ENCODE peak calls at places on chromosomes 12 and 14, in five cellular contexts. E is fibroblast of pulmonary artery, S is epithelial cell of esophagus, R is stomach, V is ascending aorta. H is an unnamed sample.

GRCh38 chr12:113297621-113298471 is 37.1 kb downstream of the SLC8B1 start:
- DNase-seq in E (no peak), S (no peak), R (no peak), V (no peak), H (no peak)

GRCh38 chr12:131210506-131211278 is 257.0 kb downstream of the ADGRD1 start:
- DNase-seq in E (no peak), S (no peak), R (no peak), V (no peak), H (no peak)

GRCh38 chr14:24367506-24368214 is at the start of gene NFATC4:
- DNase-seq in E (peak), S (peak), R (peak), V (peak), H (peak)

GRCh38 chr12:109557809-109558208 is 15.5 kb downstream of the MMAB start:
- DNase-seq in E (no peak), S (no peak), R (no peak), V (no peak), H (no peak)

GRCh38 chr12:13196302-13196921 is at the start of gene EMP1:
- DNase-seq in E (peak), S (peak), R (peak), V (peak), H (peak)

GRCh38 chr14:100629696-100630095 is 42.5 kb upstream of the BEGAIN start:
- DNase-seq in E (no peak), S (no peak), R (no peak), V (no peak), H (peak)

GRCh38 chr14:58637391-58638230 is at the start of gene DACT1:
- DNase-seq in E (peak), S (no peak), R (peak), V (no peak), H (peak)

GRCh38 chr12:117045175-117045997 is 53.8 kb downstream of the TESC start:
- DNase-seq in E (no peak), S (no peak), R (no peak), V (no peak), H (no peak)

GRCh38 chr12:25315388-25315787 is 64.7 kb upstream of the KRAS start:
- DNase-seq in E (no peak), S (no peak), R (no peak), V (no peak), H (no peak)

GRCh38 chr12:2794261-2794735 is 472 bp upstream of the FKBP4 start:
- DNase-seq in E (peak), S (no peak), R (no peak), V (no peak), H (no peak)

GRCh38 chr12:63206908-63207307 is 55.9 kb upstream of the AVPR1A start:
- DNase-seq in E (no peak), S (peak), R (no peak), V (no peak), H (no peak)

GRCh38 chr14:32201196-32201815 is 539 bp upstream of the RNU6-7 start:
- DNase-seq in E (peak), S (peak), R (peak), V (peak), H (peak)

GRCh38 chr12:33876618-33877017 is 145.7 kb upstream of the ALG10 start:
- DNase-seq in E (no peak), S (peak), R (no peak), V (no peak), H (no peak)

GRCh38 chr12:15701212-15701611 is 88.0 kb downstream of the EPS8 start:
- DNase-seq in E (peak), S (peak), R (no peak), V (no peak), H (peak)

GRCh38 chr12:107501681-107502080 is 183.9 kb upstream of the PWP1 start:
- DNase-seq in E (no peak), S (no peak), R (no peak), V (no peak), H (no peak)

GRCh38 chr12:8912910-8913309 is 1.4 kb upstream of the PHC1 start:
- DNase-seq in E (no peak), S (peak), R (peak), V (no peak), H (no peak)

GRCh38 chr12:132803883-132804282 is 24.8 kb downstream of the GOLGA3 start:
- DNase-seq in E (no peak), S (peak), R (no peak), V (no peak), H (no peak)

GRCh38 chr12:67456281-67456918 is 187.2 kb downstream of the CAND1 start:
- DNase-seq in E (peak), S (peak), R (no peak), V (no peak), H (peak)

GRCh38 chr12:130990034-130990433 is 36.3 kb downstream of the ADGRD1 start:
- DNase-seq in E (no peak), S (no peak), R (no peak), V (no peak), H (no peak)

GRCh38 chr14:44530482-44530881 is 23.4 kb upstream of the FSCB start:
- DNase-seq in E (no peak), S (no peak), R (no peak), V (no peak), H (no peak)

GRCh38 chr14:101153691-101154090 is 250.2 kb upstream of the RTL1 start:
- DNase-seq in E (no peak), S (no peak), R (no peak), V (no peak), H (no peak)

GRCh38 chr12:120228291-120229070 is 27.6 kb upstream of the RPLP0 start:
- DNase-seq in E (peak), S (peak), R (peak), V (peak), H (peak)

GRCh38 chr12:106288510-106289195 is 13.9 kb upstream of the TCP11L2 start:
- DNase-seq in E (peak), S (peak), R (no peak), V (no peak), H (peak)

GRCh38 chr12:42163913-42164312 is 19.2 kb upstream of the GXYLT1 start:
- DNase-seq in E (no peak), S (no peak), R (no peak), V (no peak), H (no peak)

GRCh38 chr14:81625343-81625742 is 91.7 kb upstream of the SEL1L start:
- DNase-seq in E (peak), S (peak), R (no peak), V (no peak), H (no peak)

GRCh38 chr14:97039717-97040363 is 242.7 kb downstream of the VRK1 start:
- DNase-seq in E (no peak), S (no peak), R (no peak), V (no peak), H (no peak)

GRCh38 chr14:64196668-64197411 is 97.3 kb downstream of the ESR2 start:
- DNase-seq in E (peak), S (no peak), R (peak), V (no peak), H (peak)

GRCh38 chr12:7667025-7667575 is 1.4 kb upstream of the APOBEC1 start:
- DNase-seq in E (no peak), S (no peak), R (no peak), V (no peak), H (no peak)

GRCh38 chr12:76346236-76346635 is 2.0 kb downstream of the BBS10 start:
- DNase-seq in E (peak), S (no peak), R (no peak), V (no peak), H (no peak)

GRCh38 chr12:92107621-92108131 is 38.0 kb downstream of the BTG1 start:
- DNase-seq in E (no peak), S (no peak), R (no peak), V (no peak), H (no peak)

GRCh38 chr12:93773122-93773871 is 96.1 kb downstream of the CRADD start:
- DNase-seq in E (peak), S (no peak), R (no peak), V (no peak), H (peak)

DNA sequence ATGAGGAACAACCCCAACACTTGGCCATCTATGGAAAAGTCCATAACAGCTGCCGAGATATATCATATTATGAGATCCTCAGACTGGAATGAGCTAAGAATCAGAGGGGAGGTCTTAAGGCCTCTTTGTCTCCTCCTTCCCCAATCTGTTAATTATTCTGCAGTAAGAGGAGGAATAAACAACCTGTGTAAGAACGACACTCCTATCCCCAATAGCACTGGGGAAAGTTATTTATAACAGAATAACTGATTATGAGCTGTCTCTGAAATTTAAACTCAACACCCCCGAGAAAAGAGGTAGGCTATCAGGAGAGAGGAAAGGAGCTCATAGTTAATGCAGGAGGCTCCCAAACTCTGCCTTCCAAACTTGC is 68.0 kb downstream of the NIN start:
- DNase-seq in E (no peak), S (no peak), R (no peak), V (no peak), H (no peak)
- H3K4me3 ChIP-seq in E (no peak), S (no peak), R (no peak), V (no peak), H (no peak)

DNA sequence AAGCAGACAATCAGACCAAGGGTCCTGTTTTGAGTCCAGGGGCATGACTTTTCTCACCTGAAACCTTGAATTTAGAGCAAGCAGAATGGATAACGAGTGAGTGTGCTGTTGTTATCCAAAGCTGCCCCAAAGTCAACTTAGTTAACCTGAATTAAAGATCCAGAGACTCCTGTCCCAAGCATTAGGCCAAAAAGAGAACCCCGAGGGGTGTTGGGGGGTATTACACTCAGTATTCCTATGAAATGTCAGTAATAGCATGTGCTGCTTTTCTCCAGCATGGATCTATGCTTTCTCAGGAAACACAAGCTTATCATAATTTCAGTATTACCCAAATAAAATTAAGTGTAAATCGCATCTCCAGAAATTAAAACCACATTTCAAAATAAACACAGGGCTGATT is 19.0 kb downstream of the EIF4B start:
- DNase-seq in E (no peak), S (no peak), R (no peak), V (no peak), H (no peak)
- TF ChIP-seq CTCF in E (no peak), S (no peak), R (no peak), V (no peak), H (no peak)

GRCh38 chr12:96495155-96495554 is 5.8 kb downstream of the CFAP54 start:
- DNase-seq in E (no peak), S (no peak), R (no peak), V (no peak), H (no peak)
- H3K4me3 ChIP-seq in E (no peak), S (no peak), R (no peak), V (no peak), H (no peak)

GRCh38 chr12:104668274-104668718 is 211.5 kb downstream of the CHST11 start:
- DNase-seq in E (peak), S (no peak), R (no peak), V (no peak), H (no peak)

GRCh38 chr12:104670439-104671406 is 214.0 kb downstream of the CHST11 start:
- DNase-seq in E (no peak), S (no peak), R (no peak), V (no peak), H (no peak)

GRCh38 chr12:104667139-104667538 is 210.4 kb downstream of the CHST11 start:
- DNase-seq in E (peak), S (peak), R (no peak), V (no peak), H (no peak)

GRCh38 chr12:104669851-104670337 is 213.1 kb downstream of the CHST11 start:
- DNase-seq in E (no peak), S (peak), R (peak), V (no peak), H (peak)

GRCh38 chr12:104669057-104669770 is 212.5 kb downstream of the CHST11 start:
- DNase-seq in E (no peak), S (peak), R (peak), V (no peak), H (peak)
- TF ChIP-seq CTCF in E (no peak), S (no peak), R (no peak), V (no peak), H (peak)

DNA sequence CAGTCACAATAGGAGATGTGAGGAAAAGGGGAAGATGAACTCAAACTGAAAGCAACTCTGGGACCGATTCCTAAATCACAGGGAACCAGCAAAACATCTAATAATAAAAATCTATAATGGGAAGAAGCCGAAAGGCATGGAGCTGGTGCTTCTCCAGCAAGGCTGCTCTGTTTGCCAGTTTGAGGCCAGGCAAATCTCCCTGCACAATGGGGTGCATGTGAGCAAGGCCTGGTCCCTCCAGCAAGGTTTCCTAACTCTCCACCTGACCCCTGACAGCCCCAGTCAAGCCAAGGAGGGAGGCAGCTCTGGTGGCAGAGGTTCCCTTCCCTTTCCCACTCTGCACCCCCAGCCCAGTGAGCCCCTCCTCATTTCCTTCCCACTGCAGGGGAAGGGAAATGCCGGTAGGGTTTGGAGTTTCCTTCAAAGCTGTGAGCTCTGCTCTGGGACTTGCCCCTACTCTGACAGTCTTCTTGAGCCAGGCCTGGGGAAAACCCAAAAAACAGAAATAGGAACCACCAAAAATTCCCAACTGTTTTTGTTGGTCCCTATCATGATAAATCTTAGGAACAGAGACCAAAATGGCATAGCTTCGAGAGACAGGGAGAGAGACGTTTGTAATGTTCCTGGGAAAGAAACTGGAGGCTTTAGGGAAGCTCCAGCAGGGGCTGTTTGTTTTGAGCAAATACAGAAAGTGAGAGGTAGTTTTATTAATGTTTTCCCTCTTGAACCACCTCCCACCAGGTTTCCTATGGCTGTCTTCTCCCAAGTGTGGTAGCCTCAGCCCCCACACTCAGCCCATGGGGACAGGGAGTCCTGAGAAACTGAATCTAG is 34.6 kb downstream of the FMNL3 start:
- DNase-seq in E (no peak), S (no peak), R (no peak), V (no peak), H (no peak)
- H3K4me3 ChIP-seq in E (no peak), S (no peak), R (no peak), V (no peak), H (no peak)

GRCh38 chr14:49593016-49593415 is 5.7 kb upstream of the LRR1 start:
- DNase-seq in E (peak), S (peak), R (no peak), V (no peak), H (peak)
- TF ChIP-seq CTCF in E (peak), S (no peak), R (no peak), V (no peak), H (no peak)